ENCODE peak calls at places on chromosome 4, in seven cellular contexts. K, U, F, T, B, N and V are unnamed samples.

GRCh38 chr4:96472103-96472867 is 632.4 kb downstream of the PDHA2 start:
- DNase-seq in K (no peak), U (no peak), F (no peak), T (no peak), B (no peak), N (no peak), V (no peak)

GRCh38 chr4:98603683-98604573 is 54.5 kb downstream of the TSPAN5 start:
- DNase-seq in K (no peak), U (no peak), F (no peak), T (no peak), B (no peak), N (no peak), V (no peak)

GRCh38 chr4:137070614-137071013 is 461.7 kb downstream of the PCDH18 start:
- DNase-seq in K (no peak), U (no peak), F (no peak), T (no peak), B (no peak), N (no peak), V (no peak)

GRCh38 chr4:169270810-169271691 is at the start of gene SH3RF1:
- DNase-seq in K (peak; percentile 22), U (no peak), F (peak; percentile 91), T (peak; percentile 30), B (peak; percentile 80), N (no peak), V (peak; percentile 92)

GRCh38 chr4:127870688-127871087 is 10.0 kb upstream of the PLK4 start:
- DNase-seq in K (no peak), U (no peak), F (no peak), T (no peak), B (peak; percentile 95), N (no peak), V (no peak)

GRCh38 chr4:145909331-145909730 is 29.3 kb downstream of the ZNF827 start:
- DNase-seq in K (no peak), U (no peak), F (peak; percentile 66), T (no peak), B (peak; percentile 30), N (no peak), V (no peak)

GRCh38 chr4:102580463-102580842 is 79.3 kb downstream of the NFKB1 start:
- DNase-seq in K (no peak), U (no peak), F (no peak), T (no peak), B (no peak), N (no peak), V (peak; percentile 10)

GRCh38 chr4:52957220-52957686 is 95.1 kb downstream of the RASL11B start:
- DNase-seq in K (peak; percentile 27), U (no peak), F (no peak), T (peak; percentile 96), B (peak; percentile 28), N (no peak), V (peak; percentile 30)

GRCh38 chr4:74181225-74181624 is 23.3 kb downstream of the MTHFD2L start:
- DNase-seq in K (no peak), U (no peak), F (no peak), T (no peak), B (no peak), N (no peak), V (no peak)

GRCh38 chr4:124806403-124806802 is 93.9 kb upstream of the ANKRD50 start:
- DNase-seq in K (no peak), U (no peak), F (no peak), T (no peak), B (no peak), N (no peak), V (no peak)

GRCh38 chr4:83716874-83717273 is 181.0 kb downstream of the GPAT3 start:
- DNase-seq in K (no peak), U (no peak), F (no peak), T (no peak), B (no peak), N (no peak), V (no peak)

GRCh38 chr4:138804705-138805104 is 210.9 kb upstream of the NOCT start:
- DNase-seq in K (no peak), U (no peak), F (no peak), T (no peak), B (peak; percentile 11), N (no peak), V (peak; percentile 33)

GRCh38 chr4:56861365-56861764 is 39.9 kb upstream of the SPINK2 start:
- DNase-seq in K (no peak), U (no peak), F (no peak), T (no peak), B (peak; percentile 3), N (no peak), V (peak; percentile 11)

GRCh38 chr4:99067617-99068016 is 21.0 kb downstream of the ADH5 start:
- DNase-seq in K (no peak), U (no peak), F (no peak), T (no peak), B (no peak), N (no peak), V (no peak)

GRCh38 chr4:1058198-1058996 is 47.0 kb downstream of the FGFRL1 start:
- DNase-seq in K (no peak), U (no peak), F (no peak), T (no peak), B (no peak), N (no peak), V (no peak)

GRCh38 chr4:123977623-123978022 is 581.0 kb downstream of the SPRY1 start:
- DNase-seq in K (no peak), U (no peak), F (no peak), T (no peak), B (no peak), N (no peak), V (peak; percentile 41)